ENCODE peak calls at places on chromosomes 5 and 9, in four cellular contexts. U is thyroid gland, G is RWPE1, F is PC-9. L is an unnamed sample.

GRCh38 chr5:110159202-110159601 is 469.5 kb downstream of the MAN2A1 start:
- DNase-seq in F (no peak), U (no peak), G (peak), L (no peak)

GRCh38 chr5:78467744-78468357 is 107.4 kb downstream of the SCAMP1 start:
- DNase-seq in U (no peak), F (no peak), G (peak), L (peak)

GRCh38 chr5:178577376-178577839 is 12.8 kb downstream of the COL23A1 start:
- DNase-seq in G (no peak), U (no peak), F (no peak), L (no peak)

GRCh38 chr9:7935666-7936065 is 136.1 kb upstream of the DMAC1 start:
- DNase-seq in G (no peak), F (no peak), U (no peak), L (no peak)

GRCh38 chr9:136189394-136190236 is 15.3 kb downstream of the LHX3 start:
- DNase-seq in G (no peak), F (no peak), U (no peak), L (no peak)

GRCh38 chr9:135240871-135241311 is 153.4 kb downstream of the OLFM1 start:
- DNase-seq in G (no peak), F (no peak), U (no peak), L (no peak)

GRCh38 chr5:175800656-175801081 is 70.7 kb upstream of the CPLX2 start:
- DNase-seq in U (no peak), G (peak), F (peak), L (no peak)

GRCh38 chr5:91219141-91219802 is 163.8 kb downstream of the ARRDC3 start:
- DNase-seq in F (peak), G (peak), U (peak), L (peak)

GRCh38 chr9:20112367-20112766 is 323.5 kb upstream of the SLC24A2 start:
- DNase-seq in G (no peak), F (no peak), U (no peak), L (no peak)

GRCh38 chr9:137158625-137159024 is 11.2 kb downstream of the LRRC26 start:
- DNase-seq in U (no peak), F (no peak), G (no peak), L (no peak)

GRCh38 chr9:14906654-14907359 is 3.4 kb downstream of the FREM1 start:
- DNase-seq in G (no peak), F (no peak), U (no peak), L (no peak)

GRCh38 chr5:151221574-151221973 is 2.3 kb downstream of the CCDC69 start:
- DNase-seq in F (no peak), U (no peak), G (no peak), L (no peak)

GRCh38 chr5:150121448-150122157 is 34.0 kb downstream of the PDGFRB start:
- DNase-seq in U (no peak), G (no peak), F (no peak), L (no peak)

GRCh38 chr5:150124596-150124995 is 31.0 kb downstream of the PDGFRB start:
- DNase-seq in G (no peak), U (no peak), F (no peak), L (no peak)

GRCh38 chr5:150124111-150124557 is 31.5 kb downstream of the PDGFRB start:
- DNase-seq in G (no peak), U (no peak), F (no peak), L (no peak)

GRCh38 chr5:150122158-150122510 is 33.5 kb downstream of the PDGFRB start:
- DNase-seq in F (peak), G (peak), U (no peak), L (no peak)

DNA sequence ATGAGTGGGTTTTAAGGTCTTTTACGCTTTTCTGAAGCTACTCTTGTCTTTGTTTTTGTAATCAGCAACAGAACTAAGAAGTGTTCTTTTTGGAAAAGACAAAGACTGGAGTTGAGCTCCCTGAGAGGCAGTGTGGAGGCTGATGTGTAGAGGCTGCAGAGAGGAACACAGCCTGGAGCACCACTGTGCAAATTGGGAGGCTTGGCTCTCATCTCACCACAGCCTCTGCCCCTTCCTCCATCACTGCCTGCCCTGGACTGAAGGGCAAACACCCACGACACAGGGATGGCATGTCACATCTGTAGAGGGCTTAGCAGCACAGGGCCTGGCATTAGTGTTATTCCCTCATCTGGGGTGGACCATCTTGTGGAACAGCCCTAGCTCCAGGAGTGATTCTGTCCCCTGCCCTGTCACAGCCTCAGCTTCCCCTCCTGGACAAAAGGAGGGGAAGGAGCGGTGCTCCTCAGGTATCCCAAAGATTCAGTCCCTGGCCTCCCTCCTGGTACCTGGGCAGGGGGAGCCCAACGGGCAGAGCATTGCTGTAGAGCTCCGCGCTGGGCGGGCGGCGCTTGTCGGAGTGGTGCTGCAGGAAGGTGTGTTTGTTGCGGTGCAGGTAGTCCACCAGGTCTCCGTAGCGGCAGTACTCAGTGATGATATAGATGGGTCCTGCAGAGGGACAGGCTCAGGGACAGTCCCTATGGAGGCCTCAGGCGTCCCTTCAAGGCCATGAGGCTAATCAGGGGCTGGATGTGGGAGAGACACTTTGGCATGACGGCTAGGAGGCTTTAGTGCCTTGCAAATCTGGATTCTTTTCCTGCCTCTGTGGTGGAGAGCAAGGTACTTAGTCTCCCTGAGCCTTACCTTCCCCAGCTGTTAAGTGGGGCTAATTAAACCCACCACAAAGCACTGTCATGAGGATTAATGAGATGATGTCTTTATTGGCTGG is 32.8 kb downstream of the PDGFRB start:
- DNase-seq in G (no peak), U (no peak), F (no peak), L (no peak)
- H3K27ac ChIP-seq in G (no peak), U (no peak), F (no peak), L (no peak)

DNA sequence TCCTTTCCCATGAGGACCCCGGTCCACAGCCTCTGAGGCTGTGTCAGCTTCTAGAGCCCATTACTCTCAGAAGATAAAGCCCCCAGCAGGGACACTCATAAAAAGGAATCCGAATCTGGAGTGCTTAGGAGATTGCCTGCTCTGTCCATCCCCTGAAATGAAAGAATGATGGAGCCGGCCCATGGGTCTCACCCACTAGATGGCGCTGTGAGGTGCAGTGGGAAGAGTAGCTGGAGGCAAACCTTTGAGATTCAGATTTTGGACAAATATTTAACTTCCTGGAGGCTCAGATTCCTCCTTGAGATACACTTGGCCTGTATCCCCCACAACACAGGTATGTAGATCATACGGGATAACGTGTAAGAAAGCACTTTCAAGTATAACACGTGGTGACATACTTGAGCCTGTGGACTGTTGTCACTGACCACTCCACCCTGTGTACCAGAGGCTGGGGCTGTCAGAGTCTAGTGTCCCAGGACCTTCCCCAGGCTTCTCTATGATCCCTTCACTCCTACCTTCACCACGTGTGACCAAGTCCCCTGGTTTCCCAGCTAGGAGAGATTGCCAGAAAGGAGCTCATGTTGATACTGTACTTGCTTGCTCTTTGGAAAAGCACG is 32.3 kb downstream of the TRMO start:
- DNase-seq in U (peak), F (peak), G (peak), L (no peak)
- TF ChIP-seq CTCF in U (peak), F (peak), G (peak), L (peak)

DNA sequence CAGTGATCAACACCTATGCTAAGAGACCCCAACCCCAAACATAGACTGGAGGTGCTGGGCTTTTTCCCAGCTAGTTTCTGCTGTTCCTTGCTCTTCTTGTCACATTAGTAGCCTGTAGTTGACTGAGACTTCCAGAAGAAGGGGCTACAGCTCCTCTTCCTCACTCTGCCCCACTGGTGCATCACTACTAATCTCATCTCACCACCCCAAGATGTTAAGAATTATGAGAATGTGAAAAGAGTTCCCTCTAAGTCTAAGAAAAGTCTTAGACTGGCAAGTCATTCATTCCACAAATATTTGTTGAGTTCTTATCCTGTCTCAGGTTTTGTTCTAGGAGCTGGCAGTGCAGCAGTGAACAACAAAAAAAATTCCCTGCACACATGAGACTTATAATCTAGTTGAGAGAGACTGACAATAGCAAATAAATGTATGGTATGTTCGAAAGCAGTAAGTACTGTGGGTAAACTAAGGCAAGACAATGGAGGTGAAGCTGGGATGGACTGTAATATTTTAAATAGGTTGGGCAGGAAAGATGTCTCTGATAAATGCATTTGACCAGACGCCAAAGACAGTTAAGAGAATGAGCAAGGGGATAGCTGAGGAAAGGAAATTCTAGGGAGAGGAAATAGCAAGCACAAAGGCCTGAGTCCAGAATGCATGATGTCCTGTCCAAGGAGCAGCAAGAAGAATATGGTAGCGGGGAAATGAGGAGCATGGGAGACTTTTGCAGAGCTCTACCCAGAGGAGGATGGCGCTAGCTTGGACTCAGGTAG is 92.3 kb downstream of the PTCD2 start:
- DNase-seq in U (no peak), F (no peak), G (no peak), L (no peak)
- H3K27ac ChIP-seq in U (no peak), F (no peak), G (no peak), L (no peak)

DNA sequence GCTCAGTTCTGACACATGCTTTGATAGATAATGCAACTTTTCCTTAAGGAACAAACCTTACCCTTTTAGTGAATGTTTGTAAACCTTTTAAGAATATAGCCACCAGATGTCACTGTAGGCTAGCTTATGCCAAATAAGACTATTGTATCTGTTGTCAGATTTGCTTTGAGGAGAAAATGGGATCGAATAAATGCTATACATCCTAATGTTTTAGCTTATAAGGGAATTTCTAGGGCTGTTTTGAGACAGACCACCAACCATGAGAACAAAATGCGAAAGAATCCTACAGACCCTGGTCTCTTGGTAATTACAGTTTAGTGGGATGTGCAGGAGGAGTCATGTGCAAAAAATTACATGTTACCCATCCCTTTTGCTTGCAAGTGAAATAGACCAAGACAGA is 127.6 kb upstream of the NMUR2 start:
- DNase-seq in U (no peak), F (no peak), G (peak), L (no peak)
- TF ChIP-seq CTCF in U (peak), F (peak), G (peak), L (peak)

GRCh38 chr5:170416526-170416925 is 27.4 kb upstream of the KCNMB1 start:
- DNase-seq in F (no peak), U (no peak), G (no peak), L (no peak)
- H3K27ac ChIP-seq in F (no peak), U (no peak), G (no peak), L (no peak)

GRCh38 chr9:21465138-21465537 is 17.0 kb downstream of the IFNE start:
- DNase-seq in U (no peak), F (no peak), G (no peak), L (no peak)

GRCh38 chr9:21461377-21461776 is 20.7 kb downstream of the IFNE start:
- DNase-seq in F (no peak), U (no peak), G (no peak), L (no peak)

GRCh38 chr9:21470126-21470525 is 12.0 kb downstream of the IFNE start:
- DNase-seq in F (no peak), G (no peak), U (no peak), L (no peak)

DNA sequence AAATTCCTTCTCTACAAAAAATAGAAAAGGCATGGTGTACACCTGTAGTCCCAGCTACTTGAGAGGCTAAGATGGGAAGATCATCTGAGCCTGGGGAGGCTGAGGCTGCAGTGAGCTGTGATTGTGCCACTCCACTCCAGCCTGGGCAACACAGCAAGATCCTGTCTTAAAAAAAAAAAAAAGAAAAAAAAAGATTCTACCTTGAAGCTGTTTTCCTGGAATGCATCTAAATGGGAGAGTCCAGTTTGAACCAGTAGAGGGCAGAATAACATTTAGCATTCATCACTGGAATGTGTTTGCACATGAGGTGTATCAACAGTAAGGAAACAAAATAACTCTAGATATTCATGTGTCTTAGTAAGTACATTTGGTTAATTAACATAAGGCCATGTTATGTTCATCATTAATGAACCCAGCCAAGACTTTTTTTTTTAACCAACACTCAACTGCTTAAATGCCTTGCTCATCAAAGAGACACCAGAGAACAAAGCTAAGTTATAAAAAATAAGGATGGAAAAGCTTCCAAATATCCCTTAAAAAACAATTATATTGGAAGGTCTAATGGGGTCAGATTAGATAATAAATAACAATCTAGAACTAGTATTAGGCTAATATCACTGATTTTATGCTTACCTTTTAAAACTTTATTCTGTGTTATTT is 16.1 kb downstream of the IFNE start:
- DNase-seq in U (no peak), F (peak), G (peak), L (peak)
- TF ChIP-seq CTCF in U (peak), F (peak), G (peak), L (peak)

GRCh38 chr9:121367651-121368510 is 2.2 kb downstream of the STOM start:
- DNase-seq in U (no peak), G (no peak), F (no peak), L (no peak)
- H3K27ac ChIP-seq in U (peak), G (peak), F (no peak), L (no peak)

GRCh38 chr5:133247881-133248642 is 196.2 kb downstream of the HSPA4 start:
- DNase-seq in U (peak), G (no peak), F (peak), L (no peak)
- TF ChIP-seq CTCF in U (peak), G (no peak), F (peak), L (peak)

L was measured in AG04450.